ENCODE peak calls at places on chromosomes 6 and 20, in seven cellular contexts. D is lung, O is neural progenitor cell, C is fibroblast of lung, J is sigmoid colon, X is colonic mucosa, W is spleen. K is an unnamed sample. For H3K4me1, the result is how much of the 10 kb centered on the place peaks cover.

GRCh38 chr6:35678021-35678654 is 10.6 kb downstream of the FKBP5 start:
- DNase-seq in X (no peak), C (no peak), J (no peak), D (no peak), O (no peak), W (no peak), K (no peak)

GRCh38 chr20:1866834-1867233 is 28.4 kb upstream of the SIRPA start:
- DNase-seq in W (no peak), C (no peak), D (no peak), X (no peak), O (no peak), J (no peak), K (no peak)

GRCh38 chr6:119742188-119742803 is 392.7 kb upstream of the MAN1A1 start:
- DNase-seq in C (peak), X (peak), W (peak), O (peak), J (no peak), D (peak), K (peak)

GRCh38 chr6:33505544-33506330 is 51.4 kb downstream of the ZBTB9 start:
- DNase-seq in W (no peak), J (no peak), C (no peak), O (no peak), X (no peak), D (no peak), K (no peak)

GRCh38 chr20:22371843-22372242 is 212.5 kb downstream of the FOXA2 start:
- DNase-seq in J (no peak), W (no peak), O (no peak), C (no peak), D (no peak), X (no peak), K (no peak)

GRCh38 chr6:80605165-80605989 is 498.9 kb downstream of the BCKDHB start:
- DNase-seq in D (no peak), O (peak), W (no peak), J (no peak), C (peak), X (no peak), K (no peak)

GRCh38 chr6:47767102-47767501 is 14.7 kb upstream of the OPN5 start:
- DNase-seq in J (no peak), O (no peak), X (no peak), C (no peak), D (no peak), W (no peak), K (no peak)

GRCh38 chr6:125947581-125947980 is 9.0 kb upstream of the HINT3 start:
- DNase-seq in J (no peak), C (peak), O (no peak), W (no peak), X (no peak), D (peak), K (no peak)

GRCh38 chr6:7886132-7886531 is 24.5 kb downstream of the TXNDC5 start:
- DNase-seq in O (no peak), W (peak), C (no peak), X (no peak), D (no peak), J (no peak), K (no peak)

GRCh38 chr6:27863962-27864905 is 48.0 kb downstream of the OR2B2 start:
- DNase-seq in W (peak), J (no peak), D (no peak), O (no peak), X (peak), C (peak), K (peak)

GRCh38 chr6:110881929-110882629 is 7.5 kb downstream of the AMD1 start:
- DNase-seq in C (peak), O (no peak), J (no peak), W (no peak), X (no peak), D (no peak), K (no peak)

GRCh38 chr6:109867009-109867969 is 110.8 kb upstream of the GPR6 start:
- DNase-seq in C (peak), O (no peak), J (peak), W (no peak), D (no peak), X (no peak), K (peak)

GRCh38 chr6:117573006-117573680 is 29.2 kb downstream of the GOPC start:
- DNase-seq in J (no peak), D (no peak), X (no peak), C (no peak), O (no peak), W (no peak), K (no peak)

GRCh38 chr20:45685896-45686295 is 15.9 kb upstream of the WFDC11 start:
- DNase-seq in J (no peak), X (no peak), D (no peak), O (peak), C (no peak), W (no peak), K (no peak)
- TF ChIP-seq CTCF in J (no peak), X (no peak), D (no peak), O (peak), C (peak), W (no peak), K (no peak)

GRCh38 chr6:166559211-166559610 is 27.3 kb downstream of the RAMACL start:
- DNase-seq in J (no peak), O (no peak), W (no peak), X (no peak), C (peak), D (no peak), K (no peak)
- H3K4me1 ChIP-seq in J (under half), O (under half), W (under half), X (under half), C (under half), D (under half), K (under half)

DNA sequence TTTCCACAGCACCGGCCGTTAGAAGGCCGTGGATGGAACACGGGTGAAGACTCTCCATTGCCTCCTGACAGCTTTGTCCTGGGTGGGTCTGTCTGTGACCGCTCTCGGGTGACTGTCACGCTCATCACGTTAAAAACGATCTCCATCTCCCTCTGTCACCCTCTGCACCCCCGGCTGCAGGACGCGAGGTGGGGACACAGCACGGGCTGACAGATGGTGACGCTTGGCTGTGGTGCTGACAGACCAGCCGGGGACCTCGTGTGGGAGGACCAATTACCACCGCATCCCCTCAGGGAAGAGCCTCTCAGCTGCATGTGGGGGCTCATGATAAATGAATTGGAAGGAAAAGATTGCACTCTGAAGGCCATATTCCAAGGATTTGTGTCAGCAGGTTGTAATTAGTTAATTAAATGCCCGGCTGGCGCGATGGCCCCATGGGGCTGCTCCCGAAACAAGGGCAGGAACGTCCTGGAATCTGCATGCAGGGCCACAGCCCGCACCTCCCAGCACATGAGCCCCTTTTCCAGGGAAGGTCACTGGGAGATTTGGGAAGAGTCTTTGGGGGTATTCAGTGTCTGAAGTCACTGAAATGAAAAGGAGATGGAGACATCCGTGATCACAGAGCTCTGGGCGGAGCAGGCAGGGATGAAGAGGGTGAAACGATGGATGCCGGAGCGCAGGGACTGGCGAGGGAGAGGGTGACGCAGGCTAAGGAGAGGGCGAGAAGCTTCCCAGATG is 87.0 kb downstream of the ERMARD start:
- DNase-seq in O (no peak), W (peak), C (no peak), X (peak), D (peak), J (no peak), K (no peak)
- TF ChIP-seq CTCF in O (no peak), W (no peak), C (no peak), X (no peak), D (no peak), J (no peak), K (no peak)

GRCh38 chr20:5154543-5154925 is 27.7 kb downstream of the CDS2 start:
- DNase-seq in W (no peak), D (no peak), X (no peak), J (no peak), O (no peak), C (no peak), K (no peak)

GRCh38 chr20:5153152-5153467 is 26.3 kb downstream of the CDS2 start:
- DNase-seq in O (no peak), C (no peak), W (no peak), X (no peak), J (no peak), D (no peak), K (no peak)

GRCh38 chr20:5150226-5151076 is 23.6 kb downstream of the CDS2 start:
- DNase-seq in W (no peak), C (peak), D (no peak), J (no peak), O (no peak), X (peak), K (no peak)

GRCh38 chr20:5156670-5157448 is 30.1 kb downstream of the CDS2 start:
- DNase-seq in X (no peak), C (peak), D (no peak), W (no peak), J (no peak), O (no peak), K (no peak)

DNA sequence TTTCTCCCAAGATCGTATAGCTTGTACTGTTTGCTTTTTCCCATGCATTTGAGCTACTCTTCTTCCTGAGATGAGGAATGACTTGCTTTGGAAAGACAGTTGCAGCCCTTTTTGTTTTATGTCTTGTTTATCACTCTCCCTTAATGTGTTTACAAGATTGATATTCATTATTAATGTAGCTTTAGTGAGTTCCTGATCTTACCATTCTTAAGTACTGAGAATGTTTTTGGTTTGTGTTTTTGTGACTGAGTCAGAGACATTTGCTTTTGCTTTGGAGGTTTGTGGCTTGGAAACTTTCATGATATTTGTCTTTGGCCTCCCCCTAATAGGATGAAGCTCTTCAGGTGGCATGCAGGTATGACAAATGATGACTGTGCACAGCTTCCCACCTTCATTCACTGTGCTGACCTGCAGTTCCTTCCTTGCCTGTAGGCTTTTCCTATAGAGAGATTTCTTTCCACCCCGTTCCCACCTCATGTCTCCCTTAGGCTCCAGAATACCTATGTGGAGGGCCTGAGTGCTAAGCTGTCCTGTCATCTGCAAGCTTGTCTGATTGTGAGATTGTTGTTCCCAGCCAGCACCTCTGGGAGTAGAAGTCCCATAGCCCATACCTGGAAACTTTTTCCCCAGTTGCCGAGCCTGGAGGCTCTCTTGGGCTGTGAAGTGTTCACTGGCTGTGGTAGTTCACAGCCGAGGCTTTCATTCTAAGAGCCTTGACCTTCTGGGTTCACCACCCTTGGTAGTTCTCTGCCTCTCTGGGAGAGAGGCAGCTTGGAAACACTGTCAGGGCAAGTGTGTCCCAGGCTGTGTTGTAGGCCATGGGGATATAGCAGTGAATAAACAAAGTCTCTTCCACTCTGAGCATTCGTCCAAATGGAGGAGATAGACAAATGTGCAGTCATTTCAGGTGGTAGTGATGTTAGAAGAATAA is 27.1 kb downstream of the CDS2 start:
- DNase-seq in X (no peak), J (no peak), C (no peak), O (no peak), D (no peak), W (no peak), K (no peak)
- H3K4me1 ChIP-seq in X (under half), J (under half), C (under half), O (under half), D (under half), W (under half), K (under half)

DNA sequence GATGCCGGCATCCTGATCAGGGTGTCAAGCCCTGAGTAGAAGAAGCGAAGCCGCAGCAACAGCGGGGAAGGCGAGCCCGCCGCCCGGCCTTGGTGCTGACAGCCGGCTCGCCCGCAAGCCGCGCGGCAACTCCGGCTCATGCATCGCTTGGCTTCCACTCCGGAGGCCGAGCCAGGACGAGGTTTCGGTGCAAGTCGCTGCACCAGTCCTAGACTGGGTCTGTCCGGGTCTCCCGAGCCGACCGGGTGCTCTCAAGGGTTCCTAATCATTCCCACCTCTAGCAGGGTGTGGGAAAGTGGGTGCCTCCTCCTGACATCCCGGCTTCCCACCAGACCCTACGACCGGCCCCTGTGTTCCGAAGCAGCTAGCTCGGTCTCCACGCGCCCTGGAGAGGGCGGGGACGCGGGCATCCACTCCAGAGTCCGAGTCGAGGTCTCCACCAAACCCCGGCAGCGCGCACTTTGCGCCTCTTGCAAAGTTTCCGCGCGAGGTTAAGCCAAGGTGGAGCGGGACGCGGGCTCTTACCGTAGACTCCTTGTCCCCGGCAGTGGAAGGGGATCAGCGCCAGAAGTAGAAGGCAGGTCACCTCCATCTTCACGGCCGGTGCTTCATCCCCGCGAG is 1.4 kb downstream of the MDGA1 start:
- DNase-seq in J (no peak), X (peak), W (peak), O (peak), C (peak), D (no peak), K (peak)
- TF ChIP-seq CTCF in J (no peak), X (no peak), W (no peak), O (no peak), C (no peak), D (no peak), K (no peak)

DNA sequence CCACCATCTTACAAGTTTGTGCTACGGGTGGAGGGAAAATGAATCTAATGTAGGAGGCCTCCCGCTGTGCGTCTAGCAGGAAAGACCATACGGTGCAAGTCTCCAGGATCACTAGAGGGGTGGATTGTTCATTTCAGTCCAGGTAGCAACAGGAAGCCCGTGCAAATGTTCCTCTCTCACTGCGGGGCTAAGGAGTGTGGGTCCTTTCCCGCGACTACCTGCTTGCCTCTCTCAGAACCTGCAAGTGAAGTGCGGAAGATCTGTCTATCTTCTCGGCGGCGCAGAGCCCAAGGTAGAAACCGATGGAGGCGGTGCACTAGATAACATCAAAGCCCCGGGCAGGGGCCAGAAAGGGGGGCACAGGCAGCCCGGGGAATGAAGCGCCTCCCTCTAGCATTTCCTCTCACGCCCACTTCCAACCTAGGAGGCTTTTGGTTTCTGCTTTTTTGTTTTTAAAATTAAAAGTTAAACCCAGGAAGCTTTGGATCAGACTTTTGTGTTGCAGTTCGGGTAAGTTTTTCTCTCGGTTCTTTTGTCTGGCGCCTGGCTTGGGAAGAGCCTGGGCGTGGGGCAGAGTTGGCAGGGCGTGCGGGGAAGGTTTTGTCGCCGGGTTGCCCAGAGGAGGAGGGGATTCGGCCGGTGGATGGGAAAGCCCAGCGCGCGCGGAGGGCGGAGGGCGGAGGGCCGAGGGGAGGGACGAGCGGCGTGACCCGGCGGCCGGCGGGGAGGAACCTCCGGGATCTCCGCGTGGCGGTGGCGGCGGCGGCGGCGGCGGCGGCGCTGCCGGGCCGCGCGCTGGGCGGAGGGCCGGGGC is 3.5 kb upstream of the HIVEP1 start:
- DNase-seq in J (peak), D (peak), W (peak), O (peak), C (peak), X (peak), K (peak)
- H3K4me1 ChIP-seq in J (under half), D (under half), W (under half), O (under half), C (under half), X (under half), K (under half)

K was measured in body of pancreas.